ENCODE peak calls at places on chromosomes 13 and 19, in seven cellular contexts. O is HCT116, J is HepG2, V is SK-N-SH, B is K562, A is H1, D is GM12878. Y is an unnamed sample.

GRCh38 chr13:110450016-110450900 is 111.3 kb downstream of the RAB20 start:
- DNase-seq in A (no peak), D (no peak), V (no peak), O (no peak), J (no peak), B (no peak), Y (no peak)

GRCh38 chr19:46052896-46053295 is 12.1 kb upstream of the IGFL4 start:
- DNase-seq in V (no peak), B (no peak), A (no peak), O (no peak), J (no peak), D (no peak), Y (no peak)

GRCh38 chr13:72896869-72897268 is 114.9 kb downstream of the PIBF1 start:
- DNase-seq in B (no peak), D (no peak), O (no peak), J (no peak), A (no peak), V (no peak), Y (no peak)

GRCh38 chr13:96104516-96104915 is 14.6 kb downstream of the HS6ST3 start:
- DNase-seq in V (no peak), D (no peak), O (no peak), A (no peak), B (no peak), J (no peak), Y (peak; percentile 15)

GRCh38 chr19:18833849-18834643 is 2.3 kb downstream of the UPF1 start:
- DNase-seq in B (peak; percentile 23), J (peak; percentile 53), O (no peak), V (no peak), A (no peak), D (no peak), Y (no peak)

GRCh38 chr13:30818323-30818960 is 83.1 kb downstream of the ALOX5AP start:
- DNase-seq in A (no peak), V (no peak), O (no peak), D (no peak), J (no peak), B (no peak), Y (no peak)

GRCh38 chr13:38697628-38698333 is 10.9 kb downstream of the FREM2 start:
- DNase-seq in J (no peak), A (no peak), B (no peak), O (no peak), V (no peak), D (no peak), Y (peak; percentile 47)

GRCh38 chr19:40613669-40614594 is 12.8 kb downstream of the LTBP4 start:
- DNase-seq in O (peak; percentile 89), B (peak; percentile 80), V (no peak), D (peak; percentile 57), J (no peak), A (no peak), Y (no peak)

GRCh38 chr19:54309811-54310210 is 3.2 kb downstream of the LILRA5 start:
- DNase-seq in B (no peak), O (no peak), A (no peak), J (no peak), D (no peak), V (no peak), Y (no peak)

GRCh38 chr13:95176611-95177259 is 124.5 kb downstream of the ABCC4 start:
- DNase-seq in A (no peak), B (no peak), O (no peak), D (no peak), V (no peak), J (no peak), Y (no peak)

GRCh38 chr13:35179920-35180663 is 238.0 kb downstream of the NBEA start:
- DNase-seq in V (no peak), A (no peak), B (no peak), D (no peak), O (no peak), J (no peak), Y (no peak)

DNA sequence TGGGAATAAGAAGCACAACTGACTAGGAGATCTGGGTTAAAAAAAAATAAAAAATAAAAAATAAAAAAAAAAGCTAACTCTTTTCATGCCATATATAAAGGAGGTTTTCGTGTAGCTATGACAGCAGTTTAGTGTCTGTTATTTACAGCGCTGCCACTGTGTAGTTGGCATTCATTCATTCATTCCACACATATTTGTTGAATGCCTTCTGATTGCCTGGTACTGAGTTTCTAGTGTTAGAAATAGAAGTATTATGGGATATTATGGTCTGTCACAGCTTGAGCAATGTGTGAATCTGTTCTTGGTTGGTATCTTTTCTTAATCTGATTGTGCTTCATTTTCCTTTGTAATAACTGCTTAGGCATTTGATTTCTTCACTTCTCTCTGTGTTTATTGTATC is 237.4 kb downstream of the NBEA start:
- DNase-seq in O (no peak), B (no peak), V (no peak), A (no peak), J (no peak), D (no peak), Y (no peak)
- TF ChIP-seq JUND in O (no peak), B (no peak), V (no peak), A (no peak), J (no peak), D (no peak), Y (no peak)

DNA sequence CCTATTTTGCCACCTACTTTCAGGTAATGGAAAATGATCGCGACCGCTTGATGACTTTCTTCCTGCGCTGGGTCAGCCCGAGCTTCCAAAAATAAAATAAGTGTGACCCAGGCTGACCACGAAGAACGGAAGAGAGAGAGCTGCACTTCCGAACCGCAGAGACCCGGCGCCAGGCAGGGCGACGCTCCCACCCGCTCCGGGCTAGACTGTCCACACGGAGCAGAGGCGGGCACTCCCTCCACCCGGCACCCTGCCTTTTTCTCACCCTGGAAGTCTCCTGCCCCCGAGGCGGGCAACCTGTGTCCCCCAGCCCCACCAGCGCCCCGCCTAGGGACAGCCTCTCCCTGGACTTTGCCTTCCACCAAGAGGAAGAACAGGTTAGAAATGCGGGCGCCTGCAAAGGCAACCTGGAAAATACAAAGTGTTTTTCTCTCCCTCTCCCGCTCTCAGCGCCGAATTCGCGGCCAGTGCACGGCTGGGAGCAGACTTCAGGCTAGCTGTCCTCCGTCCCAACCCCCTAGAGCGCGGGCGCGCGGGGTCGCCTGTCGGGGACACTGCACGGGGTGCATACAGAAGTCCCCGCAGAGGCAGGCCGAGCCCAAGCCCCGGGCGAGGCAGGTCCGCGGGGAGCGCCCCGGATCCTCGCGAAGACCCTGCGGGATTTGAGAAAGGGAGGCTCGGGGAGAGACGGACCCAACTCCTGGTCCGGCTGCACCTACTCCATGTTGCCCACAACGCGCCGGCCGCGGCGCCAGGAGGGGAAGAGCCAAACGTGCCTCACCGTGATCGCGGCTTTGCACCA is 884 bp downstream of the SPRY2 start:
- DNase-seq in A (no peak), V (peak; percentile 60), O (no peak), B (peak; percentile 14), J (peak; percentile 18), D (no peak), Y (peak; percentile 31)
- TF ChIP-seq JUND in A (no peak), V (no peak), O (no peak), B (no peak), J (no peak), D (no peak), Y (no peak)

GRCh38 chr13:33034061-33034460 is 17.8 kb downstream of the KL start:
- DNase-seq in O (no peak), V (no peak), D (no peak), A (no peak), J (no peak), B (no peak), Y (no peak)

GRCh38 chr13:33031277-33031676 is 15.1 kb downstream of the KL start:
- DNase-seq in J (no peak), V (no peak), A (no peak), O (no peak), B (no peak), D (no peak), Y (no peak)

GRCh38 chr13:33032037-33032625 is 15.9 kb downstream of the KL start:
- DNase-seq in V (no peak), O (no peak), D (no peak), B (no peak), J (no peak), A (no peak), Y (no peak)

GRCh38 chr13:33034897-33035296 is 18.7 kb downstream of the KL start:
- DNase-seq in D (no peak), O (no peak), B (no peak), J (no peak), V (no peak), A (no peak), Y (no peak)

GRCh38 chr13:33033361-33033812 is 17.2 kb downstream of the KL start:
- DNase-seq in J (no peak), D (no peak), A (no peak), B (no peak), O (no peak), V (no peak), Y (no peak)
- TF ChIP-seq JUND in J (no peak), D (no peak), A (no peak), B (no peak), O (no peak), V (no peak), Y (no peak)

GRCh38 chr13:40452038-40452666 is 214.3 kb downstream of the FOXO1 start:
- DNase-seq in J (no peak), O (no peak), V (no peak), D (no peak), B (no peak), A (no peak), Y (no peak)
- TF ChIP-seq JUND in J (no peak), O (no peak), V (no peak), D (no peak), B (no peak), A (no peak), Y (no peak)

GRCh38 chr19:7535035-7535992 is at the start of gene PNPLA6:
- DNase-seq in D (peak; percentile 67), V (peak; percentile 97), B (peak; percentile 93), O (peak; percentile 81), J (peak; percentile 76), A (peak; percentile 71), Y (peak; percentile 91)
- TF ChIP-seq JUND in D (peak; percentile 51), V (no peak), B (peak; percentile 83), O (no peak), J (peak; percentile 68), A (no peak), Y (no peak)

DNA sequence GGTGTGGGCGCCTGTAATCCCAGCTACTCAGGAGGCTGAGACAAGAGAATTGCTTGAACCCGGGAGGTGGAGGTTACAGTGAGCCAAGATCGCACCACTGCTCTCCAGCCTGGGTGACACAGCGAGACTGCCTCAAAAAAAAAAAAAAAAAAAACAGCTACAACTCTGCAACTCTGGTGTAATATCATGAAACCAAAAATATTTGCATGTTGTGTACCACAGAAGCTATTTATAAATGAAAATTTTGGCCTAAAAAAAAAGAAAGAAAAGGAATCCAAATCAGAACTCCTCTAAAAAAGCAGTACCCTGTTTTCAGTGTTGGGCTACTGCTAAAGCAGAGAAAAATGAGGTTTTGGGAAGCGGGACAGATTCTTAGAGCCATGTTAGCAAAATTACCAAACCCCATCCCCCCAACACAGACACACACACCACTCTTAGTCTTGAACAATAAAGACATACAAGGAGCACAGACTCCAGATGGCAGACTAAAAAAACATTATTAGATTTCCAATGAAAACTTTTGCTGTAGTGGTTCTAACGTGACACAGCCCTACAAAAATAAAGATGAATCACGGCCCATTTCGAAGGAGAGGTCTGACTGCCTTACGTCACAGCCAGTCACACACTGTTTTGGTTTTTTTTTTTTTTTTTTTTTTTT is 51.5 kb downstream of the INSR start:
- DNase-seq in O (no peak), V (peak; percentile 49), A (no peak), B (no peak), D (peak; percentile 77), J (no peak), Y (no peak)
- TF ChIP-seq JUND in O (no peak), V (no peak), A (no peak), B (no peak), D (no peak), J (no peak), Y (no peak)

Y was measured in T47D.